ENCODE peak calls at places on chromosomes 2 and 18, in four cellular contexts. M is PC-3, P is lower leg skin, H is fibroblast of pulmonary artery. R is an unnamed sample.

GRCh38 chr18:26227051-26227672 is 917 bp downstream of the TAF4B start:
- DNase-seq in P (no peak), M (peak), H (peak), R (peak)

GRCh38 chr2:2291500-2292260 is 39.4 kb downstream of the MYT1L start:
- DNase-seq in M (peak), P (no peak), H (no peak), R (no peak)

GRCh38 chr18:34965108-34965507 is 76.1 kb upstream of the MAPRE2 start:
- DNase-seq in M (no peak), H (no peak), P (no peak), R (no peak)

GRCh38 chr2:49940616-49941015 is 786.3 kb upstream of the FSHR start:
- DNase-seq in P (no peak), M (no peak), H (no peak), R (no peak)

GRCh38 chr2:142865924-142866323 is 11.5 kb upstream of the KYNU start:
- DNase-seq in H (peak), M (no peak), P (no peak), R (peak)

GRCh38 chr2:64859208-64860161 is 129.7 kb upstream of the SLC1A4 start:
- DNase-seq in P (peak), M (peak), H (peak), R (peak)

GRCh38 chr2:42304059-42304713 is 56.8 kb downstream of the COX7A2L start:
- DNase-seq in M (no peak), H (no peak), P (no peak), R (no peak)

GRCh38 chr2:112661656-112662305 is 16.0 kb downstream of the SLC20A1 start:
- DNase-seq in H (no peak), M (peak), P (no peak), R (no peak)

GRCh38 chr2:3633982-3634630 is 23.9 kb upstream of the ALLC start:
- DNase-seq in M (no peak), P (no peak), H (no peak), R (no peak)

GRCh38 chr18:46051731-46052461 is 20.2 kb downstream of the PSTPIP2 start:
- DNase-seq in H (peak), M (no peak), P (no peak), R (peak)

GRCh38 chr2:52918551-52918950 is 849.1 kb upstream of the CHAC2 start:
- DNase-seq in H (peak), P (no peak), M (peak), R (peak)

GRCh38 chr2:164839914-164840457 is 1.6 kb downstream of the COBLL1 start:
- DNase-seq in M (peak), H (peak), P (peak), R (peak)

GRCh38 chr18:59884331-59884730 is 15.5 kb upstream of the PMAIP1 start:
- DNase-seq in M (no peak), P (no peak), H (no peak), R (peak)

GRCh38 chr18:31831903-31832302 is 71.2 kb upstream of the SLC25A52 start:
- DNase-seq in M (no peak), P (no peak), H (no peak), R (no peak)

GRCh38 chr2:71672011-71672639 is 218.8 kb downstream of the DYSF start:
- DNase-seq in P (peak), M (no peak), H (no peak), R (no peak)

GRCh38 chr2:124437811-124438210 is 412.7 kb downstream of the CNTNAP5 start:
- DNase-seq in P (no peak), H (peak), M (no peak), R (no peak)

GRCh38 chr2:143110759-143111428 is 18.3 kb upstream of the ARHGAP15 start:
- DNase-seq in H (peak), M (peak), P (peak), R (peak)

GRCh38 chr2:31080361-31080760 is 57.9 kb downstream of the GALNT14 start:
- DNase-seq in H (no peak), M (no peak), P (no peak), R (no peak)

GRCh38 chr18:40570615-40571014 is 1384.4 kb upstream of the PIK3C3 start:
- DNase-seq in P (no peak), M (no peak), H (no peak), R (no peak)

GRCh38 chr18:40371673-40372072 is 1583.4 kb upstream of the PIK3C3 start:
- DNase-seq in P (no peak), M (peak), H (peak), R (peak)

GRCh38 chr18:74694436-74694835 is 96.8 kb downstream of the ZNF407 start:
- DNase-seq in H (no peak), M (no peak), P (no peak), R (no peak)

GRCh38 chr2:234495076-234495800 is 1.6 kb downstream of the ARL4C start:
- DNase-seq in P (no peak), H (no peak), M (no peak), R (no peak)

GRCh38 chr18:8616026-8616401 is 6.8 kb downstream of the RAB12 start:
- DNase-seq in M (peak), H (no peak), P (no peak), R (no peak)
- H3K4me3 ChIP-seq in M (peak), H (no peak), P (no peak), R (no peak)

DNA sequence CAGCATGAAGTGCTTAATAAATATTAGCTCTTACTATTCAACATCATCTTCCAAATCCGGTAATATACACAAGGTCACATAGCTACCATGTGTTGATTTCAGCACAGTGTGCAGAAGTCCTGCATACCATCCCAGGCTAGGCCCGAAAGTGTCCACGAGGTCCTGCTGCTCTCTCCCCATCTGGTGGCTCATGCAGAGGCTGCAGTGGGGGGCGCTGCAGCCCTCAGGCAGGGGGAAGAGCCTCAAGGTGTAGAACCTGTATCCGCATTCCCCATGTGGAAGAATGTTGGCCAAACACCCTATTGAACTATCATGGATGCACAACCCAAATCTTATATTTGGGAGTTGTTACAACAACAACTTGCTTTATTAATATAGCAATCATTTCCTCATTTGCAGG is 88.5 kb downstream of the ST6GAL2 start:
- DNase-seq in P (no peak), H (no peak), M (no peak), R (no peak)
- TF ChIP-seq CTCF in P (no peak), H (no peak), M (no peak), R (no peak)

DNA sequence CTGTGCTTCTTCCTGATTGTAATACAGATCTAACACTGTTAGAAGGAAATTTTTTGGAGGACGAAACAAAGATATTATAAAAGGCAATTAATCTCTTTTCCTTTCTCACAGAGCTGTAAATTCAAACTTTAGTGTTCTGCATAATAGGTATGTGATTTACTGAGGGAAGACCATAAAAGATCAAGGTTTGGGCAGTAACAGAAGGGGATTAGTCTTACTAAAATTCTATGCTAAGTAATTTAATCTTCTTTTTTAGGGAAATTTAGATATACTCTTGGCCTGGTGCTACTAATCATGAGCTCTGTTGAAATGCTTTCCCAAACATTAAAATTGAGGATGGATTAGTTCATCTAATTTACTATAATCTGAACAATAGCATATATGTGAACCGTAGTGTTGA is 8.8 kb upstream of the QPCT start:
- DNase-seq in P (no peak), H (no peak), M (no peak), R (no peak)
- H3K4me3 ChIP-seq in P (no peak), H (no peak), M (no peak), R (no peak)

GRCh38 chr2:208595386-208596275 is 189.0 kb downstream of the PTH2R start:
- DNase-seq in H (no peak), P (no peak), M (peak), R (peak)
- TF ChIP-seq CTCF in H (no peak), P (no peak), M (no peak), R (no peak)

GRCh38 chr2:170842785-170843184 is 26.1 kb downstream of the GAD1 start:
- DNase-seq in M (peak), H (no peak), P (no peak), R (peak)
- H3K4me3 ChIP-seq in M (no peak), H (no peak), P (no peak), R (no peak)

DNA sequence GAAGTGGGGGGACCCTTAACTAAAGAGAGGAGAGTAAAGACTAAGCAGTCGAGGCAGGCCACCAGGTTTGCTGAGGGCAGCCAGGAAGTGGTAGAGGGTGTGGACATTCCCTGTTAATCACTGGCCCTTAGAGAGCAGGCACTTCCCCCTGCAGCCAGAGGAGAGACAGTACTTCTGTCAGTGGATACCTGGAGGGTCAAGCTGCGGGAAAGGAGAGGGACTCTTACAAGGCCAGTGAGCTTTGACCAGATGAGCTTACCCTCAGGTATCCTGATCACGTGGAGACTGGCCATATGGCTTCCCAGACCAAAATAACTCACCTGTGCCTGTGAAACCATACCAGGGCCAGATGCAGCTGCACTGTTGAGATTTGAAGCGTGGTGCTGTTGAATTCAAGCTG is 28.6 kb downstream of the ITGA6 start:
- DNase-seq in P (no peak), M (peak), H (no peak), R (no peak)
- TF ChIP-seq CTCF in P (no peak), M (no peak), H (no peak), R (no peak)

DNA sequence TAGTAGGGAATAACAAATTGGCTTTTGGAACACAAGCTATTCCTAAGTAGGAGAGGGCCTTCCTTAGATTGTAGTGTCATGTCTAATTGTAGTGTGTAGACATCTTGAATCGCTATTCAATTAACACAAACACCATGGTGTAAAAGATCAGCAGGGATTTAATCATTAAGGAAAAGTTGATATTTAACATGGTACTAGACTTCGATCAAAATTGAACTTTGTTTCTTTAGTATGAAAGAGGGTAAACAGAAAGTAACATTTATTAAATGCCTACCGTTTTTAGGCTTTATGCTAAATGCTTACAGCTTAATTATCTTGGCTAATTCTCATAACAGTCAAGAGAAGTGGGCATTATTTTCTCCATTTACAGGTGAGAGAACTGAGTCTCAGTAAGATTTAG is 37.5 kb upstream of the FIGN start:
- DNase-seq in P (no peak), H (no peak), M (no peak), R (no peak)
- H3K4me3 ChIP-seq in P (no peak), H (no peak), M (no peak), R (no peak)

DNA sequence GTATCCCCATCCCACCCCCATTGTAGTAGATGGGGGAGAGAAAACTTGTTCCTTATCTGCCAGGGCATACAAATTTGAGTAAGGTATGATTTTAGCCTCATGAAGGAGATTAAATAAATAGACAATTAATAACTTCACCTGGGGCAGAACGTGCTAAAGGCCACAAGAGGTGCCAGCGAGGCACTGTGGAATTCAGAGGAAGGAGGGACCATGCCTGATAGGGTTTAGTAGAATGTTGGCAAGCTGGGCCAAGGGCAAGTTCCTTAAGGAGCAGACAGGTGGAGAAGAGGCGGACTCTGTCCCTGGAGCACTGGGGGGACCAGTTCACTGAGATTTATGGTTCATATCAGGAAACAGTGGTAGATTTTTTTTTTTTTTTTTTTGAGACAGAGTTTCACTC is 22.5 kb downstream of the STAMBP start:
- DNase-seq in P (no peak), H (peak), M (peak), R (no peak)
- TF ChIP-seq CTCF in P (no peak), H (peak), M (peak), R (peak)

R was measured in astrocyte of the spinal cord.